ENCODE peak calls at places on chromosomes 6 and 20, in nine cellular contexts. One of them, this sample, is unnamed. For H3K4me1, the result is how much of the 10 kb centered on the place peaks cover.

GRCh38 chr6:160733045-160733646 is 31.1 kb downstream of the PLG start:
- DNase-seq in CD4-positive, CD25-positive, alpha-beta regulatory T cell: peak
- DNase-seq in adrenal gland: peak
- DNase-seq in cardiac muscle cell: peak
- DNase-seq in aorta: no peak
- DNase-seq in fibroblast of lung: peak
- DNase-seq in SJSA1: no peak
- DNase-seq in uterus: peak
- DNase-seq in IMR-90: peak
- DNase-seq in this sample: no peak

GRCh38 chr6:13511913-13512717 is 24.7 kb upstream of the GFOD1 start:
- DNase-seq in CD4-positive, CD25-positive, alpha-beta regulatory T cell: no peak
- DNase-seq in adrenal gland: peak
- DNase-seq in cardiac muscle cell: no peak
- DNase-seq in aorta: no peak
- DNase-seq in fibroblast of lung: no peak
- DNase-seq in SJSA1: peak
- DNase-seq in uterus: peak
- DNase-seq in IMR-90: no peak
- DNase-seq in this sample: no peak

GRCh38 chr20:3312940-3313656 is 74.1 kb upstream of the SLC4A11 start:
- DNase-seq in CD4-positive, CD25-positive, alpha-beta regulatory T cell: no peak
- DNase-seq in adrenal gland: peak
- DNase-seq in cardiac muscle cell: no peak
- DNase-seq in aorta: no peak
- DNase-seq in fibroblast of lung: peak
- DNase-seq in SJSA1: no peak
- DNase-seq in uterus: no peak
- DNase-seq in IMR-90: peak
- DNase-seq in this sample: no peak

GRCh38 chr6:132964101-132964867 is 149.9 kb downstream of the RPS12 start:
- DNase-seq in CD4-positive, CD25-positive, alpha-beta regulatory T cell: no peak
- DNase-seq in adrenal gland: no peak
- DNase-seq in cardiac muscle cell: no peak
- DNase-seq in aorta: no peak
- DNase-seq in fibroblast of lung: peak
- DNase-seq in SJSA1: no peak
- DNase-seq in uterus: no peak
- DNase-seq in IMR-90: peak
- DNase-seq in this sample: no peak

GRCh38 chr6:98787961-98788360 is 46.4 kb upstream of the POU3F2 start:
- DNase-seq in CD4-positive, CD25-positive, alpha-beta regulatory T cell: no peak
- DNase-seq in adrenal gland: no peak
- DNase-seq in cardiac muscle cell: peak
- DNase-seq in aorta: no peak
- DNase-seq in fibroblast of lung: peak
- DNase-seq in SJSA1: no peak
- DNase-seq in uterus: no peak
- DNase-seq in IMR-90: no peak
- DNase-seq in this sample: no peak

GRCh38 chr6:18386302-18386976 is 711 bp upstream of the RNF144B start:
- DNase-seq in CD4-positive, CD25-positive, alpha-beta regulatory T cell: no peak
- DNase-seq in adrenal gland: peak
- DNase-seq in cardiac muscle cell: peak
- DNase-seq in aorta: peak
- DNase-seq in fibroblast of lung: peak
- DNase-seq in SJSA1: no peak
- DNase-seq in uterus: peak
- DNase-seq in IMR-90: peak
- DNase-seq in this sample: no peak

GRCh38 chr20:21832442-21833152 is 127.1 kb downstream of the PAX1 start:
- DNase-seq in CD4-positive, CD25-positive, alpha-beta regulatory T cell: no peak
- DNase-seq in adrenal gland: no peak
- DNase-seq in cardiac muscle cell: no peak
- DNase-seq in aorta: peak
- DNase-seq in fibroblast of lung: no peak
- DNase-seq in SJSA1: no peak
- DNase-seq in uterus: peak
- DNase-seq in IMR-90: no peak
- DNase-seq in this sample: no peak

GRCh38 chr6:45378324-45378926 is 691 bp upstream of the SUPT3H start:
- DNase-seq in CD4-positive, CD25-positive, alpha-beta regulatory T cell: peak
- DNase-seq in adrenal gland: peak
- DNase-seq in cardiac muscle cell: peak
- DNase-seq in aorta: peak
- DNase-seq in fibroblast of lung: no peak
- DNase-seq in SJSA1: no peak
- DNase-seq in uterus: no peak
- DNase-seq in IMR-90: no peak
- DNase-seq in this sample: no peak

GRCh38 chr6:38528196-38528965 is 111.3 kb downstream of the BTBD9 start:
- DNase-seq in CD4-positive, CD25-positive, alpha-beta regulatory T cell: no peak
- DNase-seq in adrenal gland: no peak
- DNase-seq in cardiac muscle cell: no peak
- DNase-seq in aorta: no peak
- DNase-seq in fibroblast of lung: peak
- DNase-seq in SJSA1: no peak
- DNase-seq in uterus: no peak
- DNase-seq in IMR-90: no peak
- DNase-seq in this sample: no peak

GRCh38 chr6:39402239-39402751 is 79.8 kb upstream of the KCNK16 start:
- DNase-seq in CD4-positive, CD25-positive, alpha-beta regulatory T cell: no peak
- DNase-seq in adrenal gland: no peak
- DNase-seq in cardiac muscle cell: no peak
- DNase-seq in aorta: no peak
- DNase-seq in fibroblast of lung: no peak
- DNase-seq in SJSA1: no peak
- DNase-seq in uterus: peak
- DNase-seq in IMR-90: no peak
- DNase-seq in this sample: no peak

GRCh38 chr20:41889125-41889870 is 271.1 kb upstream of the CHD6 start:
- DNase-seq in CD4-positive, CD25-positive, alpha-beta regulatory T cell: no peak
- DNase-seq in adrenal gland: no peak
- DNase-seq in cardiac muscle cell: no peak
- DNase-seq in aorta: no peak
- DNase-seq in fibroblast of lung: no peak
- DNase-seq in SJSA1: no peak
- DNase-seq in uterus: no peak
- DNase-seq in IMR-90: no peak
- DNase-seq in this sample: no peak

GRCh38 chr6:39893286-39893685 is 41.0 kb downstream of the MOCS1 start:
- DNase-seq in CD4-positive, CD25-positive, alpha-beta regulatory T cell: no peak
- DNase-seq in adrenal gland: no peak
- DNase-seq in cardiac muscle cell: no peak
- DNase-seq in aorta: no peak
- DNase-seq in fibroblast of lung: no peak
- DNase-seq in SJSA1: no peak
- DNase-seq in uterus: no peak
- DNase-seq in IMR-90: no peak
- DNase-seq in this sample: no peak

DNA sequence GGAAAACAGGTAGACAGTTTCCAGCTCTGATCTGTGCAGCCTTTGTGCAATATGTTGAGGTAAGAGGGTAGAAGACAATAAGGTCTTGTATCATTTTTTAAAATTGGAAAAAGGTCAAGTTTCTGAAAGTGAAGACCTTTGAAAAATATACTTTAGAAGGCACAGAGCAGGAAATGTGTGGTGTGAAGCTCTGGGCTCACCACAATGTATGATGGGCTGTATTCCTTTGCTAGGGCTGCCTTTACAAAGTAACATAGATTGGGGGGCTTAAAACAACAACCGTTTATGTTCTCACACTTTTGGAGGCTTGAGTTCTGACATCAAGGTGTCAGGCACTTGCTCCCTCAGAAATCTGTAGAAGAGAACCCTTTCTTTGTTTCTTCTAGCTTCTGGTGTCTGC is 514.2 kb upstream of the JARID2 start:
- DNase-seq in CD4-positive, CD25-positive, alpha-beta regulatory T cell: peak
- DNase-seq in adrenal gland: no peak
- DNase-seq in cardiac muscle cell: no peak
- DNase-seq in aorta: no peak
- DNase-seq in fibroblast of lung: no peak
- DNase-seq in SJSA1: no peak
- DNase-seq in uterus: no peak
- DNase-seq in IMR-90: no peak
- DNase-seq in this sample: no peak
- H3K4me1 ChIP-seq in CD4-positive, CD25-positive, alpha-beta regulatory T cell: under half
- H3K4me1 ChIP-seq in adrenal gland: under half
- H3K4me1 ChIP-seq in cardiac muscle cell: under half
- H3K4me1 ChIP-seq in aorta: under half
- H3K4me1 ChIP-seq in fibroblast of lung: under half
- H3K4me1 ChIP-seq in SJSA1: under half
- H3K4me1 ChIP-seq in uterus: under half
- H3K4me1 ChIP-seq in IMR-90: under half
- H3K4me1 ChIP-seq in this sample: under half

GRCh38 chr6:114580882-114581281 is 238.1 kb upstream of the HS3ST5 start:
- DNase-seq in CD4-positive, CD25-positive, alpha-beta regulatory T cell: no peak
- DNase-seq in adrenal gland: no peak
- DNase-seq in cardiac muscle cell: no peak
- DNase-seq in aorta: no peak
- DNase-seq in fibroblast of lung: no peak
- DNase-seq in SJSA1: no peak
- DNase-seq in uterus: no peak
- DNase-seq in IMR-90: no peak
- DNase-seq in this sample: no peak

GRCh38 chr6:114576330-114576729 is 233.5 kb upstream of the HS3ST5 start:
- DNase-seq in CD4-positive, CD25-positive, alpha-beta regulatory T cell: no peak
- DNase-seq in adrenal gland: no peak
- DNase-seq in cardiac muscle cell: no peak
- DNase-seq in aorta: no peak
- DNase-seq in fibroblast of lung: no peak
- DNase-seq in SJSA1: no peak
- DNase-seq in uterus: no peak
- DNase-seq in IMR-90: no peak
- DNase-seq in this sample: no peak

GRCh38 chr6:114579486-114579885 is 236.7 kb upstream of the HS3ST5 start:
- DNase-seq in CD4-positive, CD25-positive, alpha-beta regulatory T cell: no peak
- DNase-seq in adrenal gland: no peak
- DNase-seq in cardiac muscle cell: no peak
- DNase-seq in aorta: no peak
- DNase-seq in fibroblast of lung: no peak
- DNase-seq in SJSA1: no peak
- DNase-seq in uterus: no peak
- DNase-seq in IMR-90: no peak
- DNase-seq in this sample: no peak

GRCh38 chr6:114586298-114586697 is 243.5 kb upstream of the HS3ST5 start:
- DNase-seq in CD4-positive, CD25-positive, alpha-beta regulatory T cell: no peak
- DNase-seq in adrenal gland: no peak
- DNase-seq in cardiac muscle cell: no peak
- DNase-seq in aorta: no peak
- DNase-seq in fibroblast of lung: no peak
- DNase-seq in SJSA1: no peak
- DNase-seq in uterus: no peak
- DNase-seq in IMR-90: no peak
- DNase-seq in this sample: no peak

DNA sequence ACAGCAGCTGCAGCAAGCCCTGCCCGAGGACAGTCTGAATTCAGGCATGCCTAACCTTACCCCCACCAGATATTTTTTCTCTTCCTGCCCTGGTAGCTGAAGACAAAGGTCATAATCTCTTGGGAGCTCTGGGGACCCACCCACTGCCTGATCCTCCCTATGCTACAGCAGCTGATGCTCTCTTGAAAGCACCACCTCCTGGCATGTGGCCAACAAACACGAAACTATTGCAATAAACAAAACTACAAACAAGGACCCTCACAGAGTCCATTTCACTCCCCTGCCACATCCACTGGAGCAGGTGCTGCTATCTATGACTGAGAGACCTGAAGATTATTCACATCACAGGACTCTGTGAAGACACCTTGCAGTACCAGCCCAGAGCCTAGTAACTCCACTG is 238.5 kb upstream of the HS3ST5 start:
- DNase-seq in CD4-positive, CD25-positive, alpha-beta regulatory T cell: no peak
- DNase-seq in adrenal gland: peak
- DNase-seq in cardiac muscle cell: no peak
- DNase-seq in aorta: no peak
- DNase-seq in fibroblast of lung: no peak
- DNase-seq in SJSA1: no peak
- DNase-seq in uterus: no peak
- DNase-seq in IMR-90: no peak
- DNase-seq in this sample: no peak
- H3K4me1 ChIP-seq in CD4-positive, CD25-positive, alpha-beta regulatory T cell: under half
- H3K4me1 ChIP-seq in adrenal gland: under half
- H3K4me1 ChIP-seq in cardiac muscle cell: under half
- H3K4me1 ChIP-seq in aorta: under half
- H3K4me1 ChIP-seq in fibroblast of lung: under half
- H3K4me1 ChIP-seq in SJSA1: under half
- H3K4me1 ChIP-seq in uterus: under half
- H3K4me1 ChIP-seq in IMR-90: under half
- H3K4me1 ChIP-seq in this sample: under half

GRCh38 chr6:125019873-125020272 is 57.6 kb downstream of the RNF217 start:
- DNase-seq in CD4-positive, CD25-positive, alpha-beta regulatory T cell: no peak
- DNase-seq in adrenal gland: no peak
- DNase-seq in cardiac muscle cell: no peak
- DNase-seq in aorta: no peak
- DNase-seq in fibroblast of lung: peak
- DNase-seq in SJSA1: no peak
- DNase-seq in uterus: no peak
- DNase-seq in IMR-90: no peak
- DNase-seq in this sample: no peak

GRCh38 chr6:125020385-125020784 is 58.1 kb downstream of the RNF217 start:
- DNase-seq in CD4-positive, CD25-positive, alpha-beta regulatory T cell: no peak
- DNase-seq in adrenal gland: no peak
- DNase-seq in cardiac muscle cell: no peak
- DNase-seq in aorta: no peak
- DNase-seq in fibroblast of lung: peak
- DNase-seq in SJSA1: no peak
- DNase-seq in uterus: no peak
- DNase-seq in IMR-90: peak
- DNase-seq in this sample: no peak

GRCh38 chr6:125022391-125022989 is 60.3 kb downstream of the RNF217 start:
- DNase-seq in CD4-positive, CD25-positive, alpha-beta regulatory T cell: no peak
- DNase-seq in adrenal gland: peak
- DNase-seq in cardiac muscle cell: no peak
- DNase-seq in aorta: no peak
- DNase-seq in fibroblast of lung: no peak
- DNase-seq in SJSA1: no peak
- DNase-seq in uterus: no peak
- DNase-seq in IMR-90: no peak
- DNase-seq in this sample: no peak

GRCh38 chr6:125018136-125018535 is 55.9 kb downstream of the RNF217 start:
- DNase-seq in CD4-positive, CD25-positive, alpha-beta regulatory T cell: no peak
- DNase-seq in adrenal gland: no peak
- DNase-seq in cardiac muscle cell: no peak
- DNase-seq in aorta: no peak
- DNase-seq in fibroblast of lung: no peak
- DNase-seq in SJSA1: no peak
- DNase-seq in uterus: no peak
- DNase-seq in IMR-90: no peak
- DNase-seq in this sample: no peak

GRCh38 chr6:125019281-125019680 is 57.0 kb downstream of the RNF217 start:
- DNase-seq in CD4-positive, CD25-positive, alpha-beta regulatory T cell: no peak
- DNase-seq in adrenal gland: no peak
- DNase-seq in cardiac muscle cell: no peak
- DNase-seq in aorta: no peak
- DNase-seq in fibroblast of lung: no peak
- DNase-seq in SJSA1: no peak
- DNase-seq in uterus: no peak
- DNase-seq in IMR-90: no peak
- DNase-seq in this sample: no peak
- H3K4me1 ChIP-seq in CD4-positive, CD25-positive, alpha-beta regulatory T cell: under half
- H3K4me1 ChIP-seq in adrenal gland: under half
- H3K4me1 ChIP-seq in cardiac muscle cell: under half
- H3K4me1 ChIP-seq in aorta: under half
- H3K4me1 ChIP-seq in fibroblast of lung: under half
- H3K4me1 ChIP-seq in SJSA1: under half
- H3K4me1 ChIP-seq in uterus: under half
- H3K4me1 ChIP-seq in IMR-90: under half
- H3K4me1 ChIP-seq in this sample: under half

GRCh38 chr6:106700581-106700980 is 71.2 kb downstream of the QRSL1 start:
- DNase-seq in CD4-positive, CD25-positive, alpha-beta regulatory T cell: no peak
- DNase-seq in adrenal gland: no peak
- DNase-seq in cardiac muscle cell: no peak
- DNase-seq in aorta: no peak
- DNase-seq in fibroblast of lung: no peak
- DNase-seq in SJSA1: no peak
- DNase-seq in uterus: no peak
- DNase-seq in IMR-90: no peak
- DNase-seq in this sample: no peak
- H3K4me1 ChIP-seq in CD4-positive, CD25-positive, alpha-beta regulatory T cell: under half
- H3K4me1 ChIP-seq in adrenal gland: under half
- H3K4me1 ChIP-seq in cardiac muscle cell: under half
- H3K4me1 ChIP-seq in aorta: under half
- H3K4me1 ChIP-seq in fibroblast of lung: under half
- H3K4me1 ChIP-seq in SJSA1: under half
- H3K4me1 ChIP-seq in uterus: under half
- H3K4me1 ChIP-seq in IMR-90: under half
- H3K4me1 ChIP-seq in this sample: under half